ENCODE peak calls at places on chromosomes 2 and 18, in ten cellular contexts. O is central memory CD8-positive, alpha-beta T cell; L is heart right ventricle; H is upper lobe of right lung; P is activated CD8-positive, alpha-beta T cell treated with anti-CD3 and anti-CD28 coated beads for 36 hours; D is thoracic aorta; V is stimulated activated effector memory CD8-positive, alpha-beta T cell treated with anti-CD3 and anti-CD28 coated beads, Interleukin-12 subunit alpha, Interleukin-12 subunit beta, amount 100 ng/mL, for 72 hours; Q is activated T-cell treated with anti-CD3 and anti-CD28 coated beads, Interleukin-2, amount 50 U/mL, for 4 hours; W is GM12878; T is Panc1. A is an unnamed sample.

GRCh38 chr2:222756362-222756831 is 84.9 kb downstream of the MOGAT1 start:
- ATAC-seq in O (no peak), L (no peak), H (no peak), P (no peak), D (no peak), V (no peak), Q (no peak), W (no peak), T (no peak), A (no peak)

GRCh38 chr18:74216661-74217110 is 68.4 kb downstream of the TIMM21 start:
- ATAC-seq in O (no peak), L (no peak), H (no peak), P (no peak), D (no peak), V (no peak), Q (no peak), W (no peak), T (no peak), A (no peak)

GRCh38 chr18:59249186-59249774 is 24.0 kb downstream of the RAX start:
- ATAC-seq in O (no peak), L (no peak), H (peak), P (peak), D (no peak), V (peak), Q (no peak), W (peak), T (peak), A (peak)

GRCh38 chr2:217822296-217823252 is 180.2 kb downstream of the TNS1 start:
- ATAC-seq in O (no peak), L (peak), H (peak), P (no peak), D (peak), V (no peak), Q (no peak), W (no peak), T (no peak), A (peak)

GRCh38 chr18:47595816-47596501 is 334.5 kb downstream of the SMAD2 start:
- ATAC-seq in O (no peak), L (no peak), H (peak), P (no peak), D (no peak), V (no peak), Q (no peak), W (peak), T (no peak), A (no peak)

GRCh38 chr2:205902899-205903236 is 183.1 kb downstream of the INO80D start:
- ATAC-seq in O (no peak), L (peak), H (no peak), P (no peak), D (no peak), V (no peak), Q (no peak), W (no peak), T (no peak), A (no peak)

GRCh38 chr2:100039291-100039985 is 103.0 kb downstream of the AFF3 start:
- ATAC-seq in O (no peak), L (no peak), H (peak), P (no peak), D (no peak), V (peak), Q (no peak), W (no peak), T (no peak), A (no peak)

GRCh38 chr2:215764441-215765048 is 248.8 kb downstream of the MREG start:
- ATAC-seq in O (no peak), L (no peak), H (peak), P (peak), D (no peak), V (peak), Q (peak), W (peak), T (no peak), A (no peak)

GRCh38 chr2:74328074-74328473 is 15.1 kb downstream of the SLC4A5 start:
- ATAC-seq in O (no peak), L (no peak), H (peak), P (no peak), D (no peak), V (no peak), Q (no peak), W (no peak), T (no peak), A (no peak)

GRCh38 chr2:207225773-207226172 is 60.0 kb upstream of the KLF7 start:
- ATAC-seq in O (no peak), L (no peak), H (no peak), P (peak), D (no peak), V (no peak), Q (no peak), W (peak), T (no peak), A (no peak)

GRCh38 chr18:45254683-45255082 is 360.6 kb upstream of the SLC14A2 start:
- ATAC-seq in O (no peak), L (peak), H (peak), P (no peak), D (no peak), V (no peak), Q (no peak), W (no peak), T (no peak), A (peak)

GRCh38 chr18:3493501-3494244 is 43.7 kb downstream of the TGIF1 start:
- ATAC-seq in O (no peak), L (no peak), H (no peak), P (no peak), D (no peak), V (no peak), Q (no peak), W (peak), T (peak), A (no peak)

GRCh38 chr2:8573234-8573941 is 108.5 kb upstream of the ID2 start:
- ATAC-seq in O (no peak), L (no peak), H (no peak), P (no peak), D (no peak), V (no peak), Q (no peak), W (peak), T (no peak), A (no peak)

GRCh38 chr2:119264781-119265692 is 41.4 kb downstream of the STEAP3 start:
- ATAC-seq in O (no peak), L (peak), H (peak), P (peak), D (no peak), V (peak), Q (peak), W (peak), T (peak), A (no peak)

GRCh38 chr2:112021781-112022231 is 33.3 kb upstream of the TMEM87B start:
- ATAC-seq in O (no peak), L (no peak), H (no peak), P (no peak), D (no peak), V (no peak), Q (no peak), W (no peak), T (no peak), A (no peak)

GRCh38 chr2:233990261-233990798 is 60.2 kb upstream of the SPP2 start:
- ATAC-seq in O (peak), L (no peak), H (peak), P (peak), D (no peak), V (peak), Q (peak), W (peak), T (no peak), A (no peak)

GRCh38 chr2:13005761-13006336 is 289.1 kb downstream of the TRIB2 start:
- ATAC-seq in O (no peak), L (peak), H (no peak), P (no peak), D (no peak), V (no peak), Q (no peak), W (no peak), T (no peak), A (no peak)